ENCODE peak calls at places on chromosomes 1 and 21, in five cellular contexts. One of them, this sample, is unnamed.
A peak's percentile ranks its signal among the peaks of the same experiment; 100 is the strongest.

GRCh38 chr1:198269352-198269940 is 112.6 kb downstream of the NEK7 start:
- DNase-seq in breast epithelium: no peak
- DNase-seq in GM12878: no peak
- DNase-seq in stomach: no peak
- DNase-seq in spleen: no peak
- DNase-seq in this sample: no peak

GRCh38 chr1:93352376-93352775 is 6.7 kb downstream of the DR1 start:
- DNase-seq in breast epithelium: no peak
- DNase-seq in GM12878: no peak
- DNase-seq in stomach: no peak
- DNase-seq in spleen: no peak
- DNase-seq in this sample: no peak

GRCh38 chr1:168312718-168313604 is 32.3 kb downstream of the TBX19 start:
- DNase-seq in breast epithelium: no peak
- DNase-seq in GM12878: no peak
- DNase-seq in stomach: no peak
- DNase-seq in spleen: no peak
- DNase-seq in this sample: no peak

GRCh38 chr1:10733967-10734366 is 62.5 kb downstream of the CASZ1 start:
- DNase-seq in breast epithelium: no peak
- DNase-seq in GM12878: no peak
- DNase-seq in stomach: no peak
- DNase-seq in spleen: no peak
- DNase-seq in this sample: no peak

GRCh38 chr1:244029137-244029536 is 21.9 kb upstream of the ZBTB18 start:
- DNase-seq in breast epithelium: no peak
- DNase-seq in GM12878: no peak
- DNase-seq in stomach: no peak
- DNase-seq in spleen: no peak
- DNase-seq in this sample: no peak

GRCh38 chr1:117572546-117572945 is 33.3 kb upstream of the TENT5C start:
- DNase-seq in breast epithelium: no peak
- DNase-seq in GM12878: no peak
- DNase-seq in stomach: peak; percentile 39
- DNase-seq in spleen: peak; percentile 89
- DNase-seq in this sample: peak; percentile 69

GRCh38 chr1:202708456-202709275 is 1.6 kb downstream of the SYT2 start:
- DNase-seq in breast epithelium: no peak
- DNase-seq in GM12878: no peak
- DNase-seq in stomach: no peak
- DNase-seq in spleen: peak; percentile 59
- DNase-seq in this sample: no peak

GRCh38 chr1:39980555-39981313 is 25.8 kb downstream of the MFSD2A start:
- DNase-seq in breast epithelium: no peak
- DNase-seq in GM12878: no peak
- DNase-seq in stomach: peak; percentile 38
- DNase-seq in spleen: no peak
- DNase-seq in this sample: peak; percentile 83

GRCh38 chr1:59699227-59699847 is 115.4 kb upstream of the HOOK1 start:
- DNase-seq in breast epithelium: no peak
- DNase-seq in GM12878: no peak
- DNase-seq in stomach: no peak
- DNase-seq in spleen: no peak
- DNase-seq in this sample: no peak

GRCh38 chr1:6603424-6603850 is 768 bp upstream of the KLHL21 start:
- DNase-seq in breast epithelium: no peak
- DNase-seq in GM12878: no peak
- DNase-seq in stomach: peak; percentile 61
- DNase-seq in spleen: peak; percentile 90
- DNase-seq in this sample: peak; percentile 65

GRCh38 chr1:4277598-4277997 is 376.8 kb upstream of the AJAP1 start:
- DNase-seq in breast epithelium: no peak
- DNase-seq in GM12878: no peak
- DNase-seq in stomach: no peak
- DNase-seq in spleen: no peak
- DNase-seq in this sample: no peak

GRCh38 chr1:33317354-33317753 is 3.5 kb downstream of the A3GALT2 start:
- DNase-seq in breast epithelium: no peak
- DNase-seq in GM12878: no peak
- DNase-seq in stomach: no peak
- DNase-seq in spleen: peak; percentile 37
- DNase-seq in this sample: no peak

GRCh38 chr1:41241748-41242644 is at the start of gene SCMH1:
- DNase-seq in breast epithelium: peak; percentile 35
- DNase-seq in GM12878: no peak
- DNase-seq in stomach: peak; percentile 57
- DNase-seq in spleen: peak; percentile 90
- DNase-seq in this sample: peak; percentile 56

GRCh38 chr1:229870381-229870780 is 196.7 kb upstream of the GALNT2 start:
- DNase-seq in breast epithelium: no peak
- DNase-seq in GM12878: no peak
- DNase-seq in stomach: peak; percentile 49
- DNase-seq in spleen: no peak
- DNase-seq in this sample: no peak

GRCh38 chr1:12594966-12595838 is 22.8 kb downstream of the DHRS3 start:
- DNase-seq in breast epithelium: peak; percentile 89
- DNase-seq in GM12878: no peak
- DNase-seq in stomach: peak; percentile 63
- DNase-seq in spleen: peak; percentile 85
- DNase-seq in this sample: peak; percentile 50

GRCh38 chr1:107940178-107940577 is 24.8 kb downstream of the VAV3 start:
- DNase-seq in breast epithelium: no peak
- DNase-seq in GM12878: no peak
- DNase-seq in stomach: no peak
- DNase-seq in spleen: no peak
- DNase-seq in this sample: no peak

GRCh38 chr21:34029724-34030528 is 43.5 kb upstream of the MRPS6 start:
- DNase-seq in breast epithelium: peak; percentile 33
- DNase-seq in GM12878: peak; percentile 87
- DNase-seq in stomach: peak; percentile 33
- DNase-seq in spleen: no peak
- DNase-seq in this sample: peak; percentile 36

GRCh38 chr1:114043548-114043947 is 64.3 kb downstream of the OLFML3 start:
- DNase-seq in breast epithelium: no peak
- DNase-seq in GM12878: no peak
- DNase-seq in stomach: no peak
- DNase-seq in spleen: no peak
- DNase-seq in this sample: no peak

GRCh38 chr1:36411674-36412648 is 14.3 kb upstream of the LSM10 start:
- DNase-seq in breast epithelium: no peak
- DNase-seq in GM12878: no peak
- DNase-seq in stomach: no peak
- DNase-seq in spleen: no peak
- DNase-seq in this sample: no peak

GRCh38 chr1:229984310-229984991 is 82.6 kb upstream of the GALNT2 start:
- DNase-seq in breast epithelium: no peak
- DNase-seq in GM12878: no peak
- DNase-seq in stomach: no peak
- DNase-seq in spleen: no peak
- DNase-seq in this sample: no peak

GRCh38 chr1:12272770-12273169 is 42.9 kb downstream of the VPS13D start:
- DNase-seq in breast epithelium: no peak
- DNase-seq in GM12878: no peak
- DNase-seq in stomach: no peak
- DNase-seq in spleen: no peak
- DNase-seq in this sample: no peak

GRCh38 chr1:33328817-33329216 is 7.9 kb upstream of the A3GALT2 start:
- DNase-seq in breast epithelium: no peak
- DNase-seq in GM12878: no peak
- DNase-seq in stomach: no peak
- DNase-seq in spleen: peak; percentile 63
- DNase-seq in this sample: no peak

GRCh38 chr1:233368106-233368783 is 40.7 kb downstream of the MAP3K21 start:
- DNase-seq in breast epithelium: no peak
- DNase-seq in GM12878: no peak
- DNase-seq in stomach: no peak
- DNase-seq in spleen: no peak
- DNase-seq in this sample: no peak

GRCh38 chr1:1537626-1538250 is 2.7 kb downstream of the TMEM240 start:
- DNase-seq in breast epithelium: no peak
- DNase-seq in GM12878: no peak
- DNase-seq in stomach: no peak
- DNase-seq in spleen: no peak
- DNase-seq in this sample: no peak

GRCh38 chr1:7225711-7226505 is 440.7 kb downstream of the CAMTA1 start:
- DNase-seq in breast epithelium: no peak
- DNase-seq in GM12878: no peak
- DNase-seq in stomach: no peak
- DNase-seq in spleen: peak; percentile 44
- DNase-seq in this sample: no peak

GRCh38 chr1:172671591-172671990 is 12.7 kb downstream of the FASLG start:
- DNase-seq in breast epithelium: no peak
- DNase-seq in GM12878: no peak
- DNase-seq in stomach: no peak
- DNase-seq in spleen: no peak
- DNase-seq in this sample: no peak

GRCh38 chr1:63922848-63923247 is 149.0 kb downstream of the ROR1 start:
- DNase-seq in breast epithelium: no peak
- DNase-seq in GM12878: no peak
- DNase-seq in stomach: no peak
- DNase-seq in spleen: no peak
- DNase-seq in this sample: no peak

DNA sequence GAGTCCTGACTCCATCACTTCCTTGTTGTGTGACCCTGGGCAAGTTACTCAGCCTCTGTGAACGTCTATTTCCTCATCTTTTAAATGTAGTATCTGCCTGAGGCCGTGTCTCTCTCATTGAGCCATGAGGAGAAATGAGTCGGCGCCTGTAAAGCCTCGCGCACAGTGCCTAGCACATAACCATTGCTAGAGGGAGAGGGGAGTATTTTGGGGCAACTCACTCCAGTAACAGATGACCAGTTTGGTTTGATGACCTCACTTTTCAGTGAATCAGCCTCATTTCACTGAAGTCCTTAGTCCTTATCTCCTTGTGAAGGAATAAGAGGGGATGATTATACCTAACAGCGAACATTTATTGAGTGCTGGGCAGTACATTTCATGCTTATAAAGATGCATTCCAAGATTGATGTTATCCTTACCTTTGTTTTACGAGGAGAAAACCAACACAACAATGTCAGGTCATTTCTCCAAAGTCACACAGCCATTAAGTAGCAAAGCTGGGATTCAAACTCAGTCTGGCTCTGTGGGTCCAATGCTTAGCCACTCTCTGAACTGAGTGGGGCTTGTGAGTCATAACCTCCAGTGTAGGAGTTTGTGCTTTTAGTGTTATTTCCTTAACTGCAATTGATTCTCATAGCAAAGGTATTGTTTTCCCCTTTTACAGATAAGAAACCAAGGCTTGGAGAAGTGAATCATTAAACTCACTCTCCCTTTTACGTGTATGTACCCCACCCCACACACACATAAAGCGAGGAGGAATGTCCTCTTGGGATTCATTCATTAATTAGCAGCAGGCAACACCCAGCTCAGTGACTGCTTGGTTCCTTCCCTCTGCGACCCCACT is 25.9 kb downstream of the KCNC4 start:
- DNase-seq in breast epithelium: no peak
- DNase-seq in GM12878: no peak
- DNase-seq in stomach: no peak
- DNase-seq in spleen: peak; percentile 44
- DNase-seq in this sample: no peak
- H3K27ac ChIP-seq in breast epithelium: peak overlapping the region; percentile 64
- H3K27ac ChIP-seq in GM12878: no peak overlapping the region
- H3K27ac ChIP-seq in stomach: peak overlapping the region; percentile 61
- H3K27ac ChIP-seq in spleen: no peak overlapping the region
- H3K27ac ChIP-seq in this sample: no peak overlapping the region

DNA sequence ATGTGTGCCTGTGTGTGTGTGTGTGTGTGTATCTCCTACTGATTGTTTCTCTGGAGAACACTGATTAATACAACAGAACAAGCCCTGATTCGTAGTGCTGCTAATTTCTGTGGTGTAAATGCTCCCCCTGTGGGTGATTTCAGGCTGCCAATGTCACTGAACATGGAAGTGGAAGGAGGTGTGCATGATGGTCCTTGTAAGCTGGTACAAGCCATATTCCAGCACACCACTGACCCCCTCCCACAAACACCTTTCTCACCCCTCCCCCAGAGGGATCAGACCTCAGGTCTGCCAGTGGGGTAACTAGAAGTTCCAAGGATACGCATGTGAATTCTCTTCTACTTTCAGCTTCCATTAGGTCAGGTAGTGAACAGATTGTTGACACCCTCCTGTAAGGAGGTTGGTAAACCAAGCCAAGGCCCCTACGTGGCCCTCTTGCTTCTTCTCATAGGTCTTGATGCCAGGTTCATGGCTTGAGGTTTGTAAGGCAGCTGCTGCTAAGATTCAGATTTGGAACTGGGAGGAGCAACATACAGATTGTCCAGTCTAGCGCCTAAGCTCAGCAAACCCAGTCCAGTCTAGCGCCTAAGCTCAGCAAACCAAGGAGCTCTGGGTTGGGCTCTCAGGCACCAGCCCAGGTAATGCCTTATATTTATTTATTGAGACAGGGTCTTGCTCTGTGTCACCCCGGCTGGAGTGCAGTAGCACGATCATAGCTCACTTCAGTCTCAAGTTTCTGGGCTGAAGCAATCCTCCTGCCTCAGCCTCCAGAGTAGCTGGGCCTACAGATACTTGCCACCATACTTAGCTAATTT is 38.7 kb downstream of the DHCR24 start:
- DNase-seq in breast epithelium: no peak
- DNase-seq in GM12878: no peak
- DNase-seq in stomach: no peak
- DNase-seq in spleen: no peak
- DNase-seq in this sample: no peak
- TF ChIP-seq CTCF in breast epithelium: no peak
- TF ChIP-seq CTCF in GM12878: no peak
- TF ChIP-seq CTCF in stomach: no peak
- TF ChIP-seq CTCF in spleen: no peak
- TF ChIP-seq CTCF in this sample: no peak

GRCh38 chr1:86811128-86811527 is 102.8 kb downstream of the SELENOF start:
- DNase-seq in breast epithelium: no peak
- DNase-seq in GM12878: no peak
- DNase-seq in stomach: no peak
- DNase-seq in spleen: no peak
- DNase-seq in this sample: no peak

GRCh38 chr1:86811539-86811938 is 102.4 kb downstream of the SELENOF start:
- DNase-seq in breast epithelium: no peak
- DNase-seq in GM12878: no peak
- DNase-seq in stomach: no peak
- DNase-seq in spleen: no peak
- DNase-seq in this sample: no peak

GRCh38 chr1:86812286-86812685 is 101.6 kb downstream of the SELENOF start:
- DNase-seq in breast epithelium: no peak
- DNase-seq in GM12878: no peak
- DNase-seq in stomach: no peak
- DNase-seq in spleen: no peak
- DNase-seq in this sample: no peak
- TF ChIP-seq POLR2AphosphoS5 in breast epithelium: no peak
- TF ChIP-seq POLR2AphosphoS5 in GM12878: no peak
- TF ChIP-seq POLR2AphosphoS5 in stomach: no peak
- TF ChIP-seq POLR2AphosphoS5 in spleen: no peak
- TF ChIP-seq POLR2AphosphoS5 in this sample: no peak

DNA sequence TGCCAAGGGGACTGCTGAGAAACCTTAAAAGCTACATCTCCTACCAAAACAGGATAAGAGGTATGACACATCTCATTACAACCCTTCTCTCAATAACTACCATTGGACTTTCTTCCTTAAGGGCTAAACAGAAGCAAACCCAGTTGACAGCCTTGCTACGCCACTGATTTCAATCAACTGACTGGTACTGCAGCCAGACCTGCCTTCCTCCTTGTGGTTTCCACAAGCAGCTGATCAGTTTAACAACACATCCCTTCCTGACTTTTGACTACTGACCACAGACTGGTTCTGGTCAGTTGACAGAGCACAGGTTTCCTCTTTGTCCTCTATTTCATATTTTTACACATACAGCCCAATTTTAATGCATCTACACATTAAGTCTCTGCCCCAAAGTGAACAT is 108.8 kb downstream of the ADAMTS1 start:
- DNase-seq in breast epithelium: no peak
- DNase-seq in GM12878: no peak
- DNase-seq in stomach: no peak
- DNase-seq in spleen: no peak
- DNase-seq in this sample: no peak
- H3K27ac ChIP-seq in breast epithelium: no peak overlapping the region
- H3K27ac ChIP-seq in GM12878: no peak overlapping the region
- H3K27ac ChIP-seq in stomach: no peak overlapping the region
- H3K27ac ChIP-seq in spleen: no peak overlapping the region
- H3K27ac ChIP-seq in this sample: no peak overlapping the region